ENCODE peak calls at places on chromosomes 5 and 9, in nine cellular contexts. Y is GDM1; W is stimulated activated CD4-positive, alpha-beta T cell treated with anti-CD3 and anti-CD28 coated beads, Interleukin-1b, Interleukin-23, amount 100 ng/mL, for 48 hours; A is iPS-NIHi11; H is foreskin fibroblast; V is neural crest cell; R is aorta; E is memory B cell; O is HTR-8/SVneo. J is an unnamed sample.
A peak's percentile ranks its signal among the peaks of the same experiment; 100 is the strongest.

GRCh38 chr9:124008307-124008854 is 3.2 kb upstream of the LHX2 start:
- DNase-seq in O (no peak), H (no peak), R (no peak), Y (no peak), A (peak; percentile 39), V (no peak), E (peak; percentile 45), W (peak; percentile 42), J (no peak)

GRCh38 chr5:38382898-38383297 is 124.5 kb downstream of the EGFLAM start:
- DNase-seq in R (peak; percentile 64), V (peak; percentile 60), A (peak; percentile 85), E (no peak), W (peak; percentile 60), O (peak; percentile 91), Y (peak; percentile 5), H (peak; percentile 88), J (peak; percentile 75)

GRCh38 chr9:92807031-92807756 is 42.6 kb upstream of the BICD2 start:
- DNase-seq in E (no peak), R (no peak), O (no peak), Y (no peak), W (no peak), V (no peak), A (no peak), H (peak; percentile 15), J (no peak)

GRCh38 chr5:81183811-81184748 is 49.0 kb upstream of the CKMT2 start:
- DNase-seq in Y (no peak), W (no peak), O (no peak), A (no peak), R (no peak), H (peak; percentile 21), E (no peak), V (no peak), J (no peak)

GRCh38 chr9:72691671-72692070 is 170.3 kb downstream of the TMC1 start:
- DNase-seq in A (no peak), O (no peak), W (no peak), H (no peak), Y (no peak), V (no peak), R (no peak), E (no peak), J (no peak)

GRCh38 chr5:88680253-88681132 is 202.5 kb downstream of the MEF2C start:
- DNase-seq in W (peak; percentile 74), H (peak; percentile 78), E (peak; percentile 82), A (peak; percentile 82), O (peak; percentile 71), V (peak; percentile 93), R (peak; percentile 72), Y (peak; percentile 25), J (peak; percentile 37)

GRCh38 chr5:32217886-32218396 is 43.8 kb upstream of the GOLPH3 start:
- DNase-seq in E (no peak), V (no peak), O (no peak), Y (peak; percentile 23), H (peak; percentile 42), A (no peak), R (no peak), W (no peak), J (no peak)

GRCh38 chr5:6832994-6833393 is 119.8 kb downstream of the TENT4A start:
- DNase-seq in R (peak; percentile 78), W (no peak), A (no peak), O (no peak), Y (peak; percentile 3), E (no peak), H (peak; percentile 4), V (no peak), J (peak; percentile 26)

GRCh38 chr5:14444988-14445387 is 136.6 kb upstream of the OTULINL start:
- DNase-seq in R (no peak), A (no peak), V (no peak), Y (no peak), O (peak; percentile 46), W (no peak), E (no peak), H (peak; percentile 67), J (peak; percentile 22)

GRCh38 chr9:17004500-17004899 is 130.3 kb upstream of the CNTLN start:
- DNase-seq in E (no peak), R (no peak), V (no peak), Y (no peak), H (peak; percentile 69), W (no peak), A (no peak), O (peak; percentile 4), J (no peak)

GRCh38 chr5:77774981-77775772 is 962 bp downstream of the TBCA start:
- DNase-seq in W (peak; percentile 40), A (no peak), H (no peak), Y (no peak), E (no peak), V (no peak), R (no peak), O (no peak), J (no peak)

GRCh38 chr9:128244443-128245226 is 31.2 kb downstream of the GOLGA2 start:
- DNase-seq in H (peak; percentile 98), A (peak; percentile 85), W (no peak), O (no peak), V (peak; percentile 63), E (no peak), R (peak; percentile 85), Y (peak; percentile 77), J (no peak)

GRCh38 chr5:139904566-139905400 is 109.2 kb downstream of the PSD2 start:
- DNase-seq in Y (no peak), A (peak; percentile 73), V (no peak), W (no peak), E (no peak), R (no peak), H (peak; percentile 29), O (peak; percentile 29), J (no peak)

GRCh38 chr9:5633243-5633642 is 4.3 kb downstream of the RIC1 start:
- DNase-seq in H (peak; percentile 36), E (no peak), W (no peak), V (no peak), O (peak; percentile 34), Y (no peak), A (no peak), R (no peak), J (no peak)

GRCh38 chr5:132322266-132322665 is 28.1 kb downstream of the SLC22A4 start:
- DNase-seq in A (peak; percentile 63), H (no peak), W (no peak), V (no peak), Y (no peak), R (no peak), O (no peak), E (no peak), J (no peak)

GRCh38 chr9:2620876-2621677 is 510 bp upstream of the VLDLR start:
- DNase-seq in H (peak; percentile 95), Y (peak; percentile 41), W (peak; percentile 82), A (peak; percentile 89), E (peak; percentile 10), V (peak; percentile 63), O (peak; percentile 66), R (peak; percentile 86), J (no peak)

GRCh38 chr9:126587187-126588185 is 26.2 kb upstream of the LMX1B start:
- DNase-seq in R (peak; percentile 63), V (no peak), H (no peak), O (no peak), A (peak; percentile 44), E (no peak), W (no peak), Y (no peak), J (no peak)

GRCh38 chr5:114055810-114056476 is 305.9 kb upstream of the KCNN2 start:
- DNase-seq in Y (no peak), A (peak; percentile 21), R (peak; percentile 43), H (peak; percentile 24), O (no peak), W (no peak), E (no peak), V (no peak), J (no peak)

GRCh38 chr5:16489322-16489791 is 23.8 kb upstream of the ZNF622 start:
- DNase-seq in A (peak; percentile 31), O (peak; percentile 52), R (no peak), E (no peak), W (no peak), H (peak; percentile 74), V (no peak), Y (no peak), J (no peak)

GRCh38 chr9:109640232-109641078 is 139.5 kb upstream of the PALM2AKAP2 start:
- DNase-seq in Y (no peak), A (peak; percentile 77), H (peak; percentile 59), R (peak; percentile 70), W (no peak), V (peak; percentile 51), O (peak; percentile 39), E (no peak), J (peak; percentile 21)

GRCh38 chr9:108012405-108012804 is 522.8 kb upstream of the KLF4 start:
- DNase-seq in A (no peak), H (no peak), W (no peak), O (no peak), R (no peak), Y (no peak), E (no peak), V (no peak), J (no peak)

GRCh38 chr5:113807384-113808053 is 294.0 kb downstream of the YTHDC2 start:
- DNase-seq in R (peak; percentile 51), A (no peak), W (no peak), Y (no peak), V (no peak), E (no peak), O (no peak), H (peak; percentile 75), J (no peak)

GRCh38 chr9:137434498-137435380 is 6.4 kb downstream of the ENTPD8 start:
- DNase-seq in O (no peak), V (no peak), Y (no peak), A (peak; percentile 6), R (peak; percentile 53), H (no peak), W (no peak), E (no peak), J (no peak)

GRCh38 chr5:151157426-151158286 is at the start of gene ANXA6:
- DNase-seq in H (peak; percentile 95), Y (peak; percentile 77), V (peak; percentile 65), R (peak; percentile 93), W (peak; percentile 61), O (peak; percentile 92), A (peak; percentile 96), E (peak; percentile 38), J (peak; percentile 85)

GRCh38 chr5:170143710-170144109 is 38.0 kb downstream of the FOXI1 start:
- DNase-seq in A (no peak), W (no peak), Y (no peak), O (no peak), E (no peak), V (no peak), H (no peak), R (no peak), J (no peak)

GRCh38 chr5:169663537-169663936 is 26.5 kb downstream of the DOCK2 start:
- DNase-seq in H (no peak), E (no peak), V (no peak), R (no peak), Y (no peak), O (no peak), A (no peak), W (no peak), J (no peak)

GRCh38 chr5:122845253-122846050 is at the start of gene SNX24:
- DNase-seq in Y (no peak), H (peak; percentile 87), V (peak; percentile 62), O (peak; percentile 69), R (peak; percentile 91), E (peak; percentile 62), W (peak; percentile 66), A (peak; percentile 93), J (peak; percentile 75)

GRCh38 chr5:133839721-133840120 is 128.7 kb downstream of the C5orf15 start:
- DNase-seq in Y (no peak), H (no peak), A (no peak), W (no peak), O (no peak), E (no peak), V (no peak), R (no peak), J (no peak)

GRCh38 chr9:36503172-36504153 is 69.2 kb upstream of the MELK start:
- DNase-seq in A (no peak), W (no peak), O (no peak), H (no peak), R (no peak), Y (no peak), V (no peak), E (no peak), J (no peak)

GRCh38 chr5:2157372-2157771 is 274.6 kb upstream of the IRX4 start:
- DNase-seq in H (no peak), O (no peak), R (no peak), Y (no peak), W (no peak), E (no peak), A (no peak), V (no peak), J (no peak)

GRCh38 chr9:134284273-134284672 is 42.0 kb upstream of the RXRA start:
- DNase-seq in E (no peak), H (no peak), O (no peak), Y (no peak), W (no peak), V (no peak), A (no peak), R (no peak), J (no peak)

J was measured in SW 1271.